ENCODE peak calls at places on chromosomes 7 and 10, in four cellular contexts. O is lung; Q is CD8-positive, alpha-beta T cell; K is CD4-positive, CD25-positive, alpha-beta regulatory T cell. T is an unnamed sample. For H3K36me3, the result is how much of the 10 kb centered on the place peaks cover.

GRCh38 chr10:94069884-94070283 is 76.2 kb downstream of the PLCE1 start:
- DNase-seq in O (no peak), Q (no peak), K (no peak), T (no peak)

GRCh38 chr7:28155964-28156363 is 24.6 kb downstream of the JAZF1 start:
- DNase-seq in O (no peak), Q (no peak), K (no peak), T (no peak)

GRCh38 chr10:58943234-58943633 is 233.2 kb upstream of the PHYHIPL start:
- DNase-seq in O (no peak), Q (no peak), K (no peak), T (no peak)

GRCh38 chr7:26588511-26588910 is 275.9 kb downstream of the SKAP2 start:
- DNase-seq in O (no peak), Q (no peak), K (peak), T (no peak)

GRCh38 chr10:28118985-28119628 is 120.2 kb upstream of the ODAD2 start:
- DNase-seq in O (no peak), Q (no peak), K (peak), T (no peak)

GRCh38 chr7:98733036-98733435 is 116.0 kb downstream of the NPTX2 start:
- DNase-seq in O (no peak), Q (peak), K (peak), T (peak)

GRCh38 chr7:155896531-155897263 is 84.4 kb upstream of the SHH start:
- DNase-seq in O (no peak), Q (no peak), K (no peak), T (no peak)

GRCh38 chr10:124419635-124420034 is 912 bp upstream of the OAT start:
- DNase-seq in O (no peak), Q (no peak), K (no peak), T (no peak)

GRCh38 chr10:67783576-67784294 is 54.3 kb downstream of the DNAJC12 start:
- DNase-seq in O (no peak), Q (no peak), K (peak), T (no peak)

GRCh38 chr10:23310443-23310842 is 34.2 kb downstream of the C10orf67 start:
- DNase-seq in O (no peak), Q (no peak), K (no peak), T (no peak)

GRCh38 chr7:74217455-74218342 is 7.9 kb downstream of the LAT2 start:
- DNase-seq in O (no peak), Q (no peak), K (peak), T (no peak)

GRCh38 chr7:43850348-43851116 is 18.8 kb downstream of the MRPS24 start:
- DNase-seq in O (no peak), Q (no peak), K (no peak), T (no peak)

GRCh38 chr7:30936650-30937245 is 25.1 kb downstream of the AQP1 start:
- DNase-seq in O (no peak), Q (no peak), K (no peak), T (no peak)

GRCh38 chr7:78037603-78038002 is 239.0 kb downstream of the PHTF2 start:
- DNase-seq in O (no peak), Q (no peak), K (no peak), T (no peak)

GRCh38 chr10:24561453-24561852 is 162.2 kb downstream of the ARHGAP21 start:
- DNase-seq in O (no peak), Q (no peak), K (no peak), T (no peak)

GRCh38 chr7:131057524-131058065 is 270.1 kb upstream of the MKLN1 start:
- DNase-seq in O (no peak), Q (no peak), K (peak), T (no peak)

GRCh38 chr7:113306302-113306701 is 187.9 kb upstream of the SMIM30 start:
- DNase-seq in O (no peak), Q (no peak), K (no peak), T (no peak)

GRCh38 chr7:116977172-116977571 is 23.9 kb downstream of the ST7 start:
- DNase-seq in O (no peak), Q (no peak), K (no peak), T (no peak)

GRCh38 chr7:78383096-78383495 is 584.5 kb downstream of the PHTF2 start:
- DNase-seq in O (no peak), Q (no peak), K (no peak), T (no peak)

GRCh38 chr10:21746118-21746517 is 212.1 kb downstream of the MLLT10 start:
- DNase-seq in O (no peak), Q (no peak), K (peak), T (no peak)

GRCh38 chr7:99898836-99899235 is 20.5 kb downstream of the TRIM4 start:
- DNase-seq in O (no peak), Q (no peak), K (no peak), T (no peak)

GRCh38 chr10:18822156-18822555 is 162.9 kb downstream of the ARL5B start:
- DNase-seq in O (no peak), Q (no peak), K (peak), T (peak)

GRCh38 chr7:44539669-44540516 is 1.2 kb downstream of the NPC1L1 start:
- DNase-seq in O (no peak), Q (no peak), K (no peak), T (no peak)

GRCh38 chr7:85156661-85157213 is 30.1 kb downstream of the SEMA3D start:
- DNase-seq in O (no peak), Q (no peak), K (no peak), T (no peak)

GRCh38 chr10:13743101-13743693 is 156.4 kb downstream of the PRPF18 start:
- DNase-seq in O (no peak), Q (no peak), K (no peak), T (no peak)

GRCh38 chr7:100865971-100866720 is 1.0 kb upstream of the TRIP6 start:
- DNase-seq in O (peak), Q (peak), K (peak), T (no peak)

GRCh38 chr10:80159166-80159888 is 26.8 kb downstream of the PLAC9 start:
- DNase-seq in O (no peak), Q (no peak), K (no peak), T (no peak)
- H3K36me3 ChIP-seq in O (under half), Q (half or more), K (half or more), T (under half)

GRCh38 chr10:91196268-91197043 is 24.0 kb upstream of the PCGF5 start:
- DNase-seq in O (no peak), Q (no peak), K (no peak), T (no peak)
- H3K4me3 ChIP-seq in O (no peak), Q (no peak), K (no peak), T (no peak)

GRCh38 chr10:110144526-110144925 is 62.9 kb upstream of the MXI1 start:
- DNase-seq in O (no peak), Q (no peak), K (no peak), T (no peak)

GRCh38 chr10:110141747-110142625 is 65.4 kb upstream of the MXI1 start:
- DNase-seq in O (no peak), Q (no peak), K (no peak), T (no peak)

GRCh38 chr10:110138197-110138812 is 69.1 kb upstream of the MXI1 start:
- DNase-seq in O (no peak), Q (no peak), K (peak), T (no peak)

GRCh38 chr10:110142965-110143364 is 64.4 kb upstream of the MXI1 start:
- DNase-seq in O (no peak), Q (no peak), K (no peak), T (no peak)

GRCh38 chr10:110141185-110141584 is 66.2 kb upstream of the MXI1 start:
- DNase-seq in O (no peak), Q (no peak), K (no peak), T (no peak)
- H3K27ac ChIP-seq in O (no peak), Q (no peak), K (no peak), T (no peak)

DNA sequence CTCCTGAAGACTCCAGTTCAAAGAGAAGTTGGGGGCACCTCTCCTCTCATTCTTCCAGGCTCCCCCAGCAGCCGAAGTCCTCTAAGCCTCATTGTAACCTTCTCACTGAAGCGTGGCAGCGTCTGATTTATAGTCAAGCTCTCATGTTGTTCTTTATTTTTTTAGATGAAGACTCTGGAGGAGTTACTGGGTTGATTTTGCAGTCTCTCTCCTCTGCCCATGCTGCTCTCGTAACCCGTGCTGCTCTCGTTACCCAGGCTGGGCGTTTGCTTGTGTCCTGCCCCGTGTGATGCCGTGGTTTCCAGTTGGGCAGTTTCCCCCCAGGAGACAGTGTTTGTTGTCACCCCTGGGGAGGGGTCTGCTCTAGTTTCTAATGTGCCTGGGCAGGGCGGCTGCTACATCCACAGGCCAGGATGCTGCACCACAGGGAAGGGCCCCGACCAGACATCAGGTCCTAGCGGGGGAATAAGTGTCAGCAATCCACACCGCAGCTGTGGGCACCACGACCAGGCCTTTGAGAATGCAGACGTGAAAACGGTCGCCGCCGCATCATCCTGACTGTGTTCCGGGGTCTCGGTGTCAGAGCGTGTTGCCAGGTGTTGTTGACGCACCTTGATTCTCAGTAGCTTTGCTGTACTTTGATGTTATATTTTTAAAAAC is 65.3 kb downstream of the WDR37 start:
- DNase-seq in O (no peak), Q (no peak), K (no peak), T (no peak)
- H3K36me3 ChIP-seq in O (under half), Q (under half), K (half or more), T (under half)